ENCODE peak calls at places on chromosomes 4 and X, in ten cellular contexts. E is cardiac muscle cell; C is suprapubic skin; J is effector memory CD4-positive, alpha-beta T cell; U is pancreas; T is DND-41; O is A549; D is CD4-positive, alpha-beta memory T cell; I is right lobe of liver; A is PC-3. Y is an unnamed sample.

GRCh38 chr4:11073621-11074051 is 355.1 kb downstream of the HS3ST1 start:
- DNase-seq in T (no peak), O (no peak), D (peak; percentile 29), C (peak; percentile 63), I (no peak), J (no peak), U (no peak), E (peak; percentile 98), A (no peak), Y (no peak)

GRCh38 chr4:94500696-94501095 is 49.0 kb downstream of the PDLIM5 start:
- DNase-seq in C (no peak), E (peak; percentile 53), J (no peak), T (no peak), O (no peak), D (no peak), U (no peak), I (no peak), A (no peak), Y (no peak)

GRCh38 chr4:19944251-19944650 is 307.5 kb upstream of the SLIT2 start:
- DNase-seq in D (no peak), E (no peak), T (no peak), C (no peak), J (no peak), A (peak; percentile 16), I (no peak), O (no peak), U (no peak), Y (no peak)

GRCh38 chrX:80282535-80282934 is 137.7 kb upstream of the TENT5D start:
- DNase-seq in D (no peak), T (no peak), J (no peak), O (no peak), U (no peak), E (no peak), A (peak; percentile 25), I (no peak), C (no peak), Y (no peak)

GRCh38 chr4:135123632-135124031 is 922.0 kb upstream of the PABPC4L start:
- DNase-seq in I (no peak), D (no peak), O (no peak), J (no peak), U (no peak), A (no peak), C (no peak), T (no peak), E (no peak), Y (no peak)

GRCh38 chr4:101175896-101176676 is 171.2 kb downstream of the PPP3CA start:
- DNase-seq in J (no peak), O (no peak), U (no peak), D (no peak), A (no peak), T (no peak), I (peak; percentile 48), C (no peak), E (no peak), Y (no peak)

GRCh38 chrX:47815901-47816845 is 20.5 kb upstream of the ZNF81 start:
- DNase-seq in U (no peak), D (no peak), T (no peak), E (peak; percentile 24), J (no peak), I (no peak), O (peak; percentile 26), A (no peak), C (no peak), Y (no peak)

GRCh38 chr4:159582685-159583084 is 479.8 kb downstream of the RAPGEF2 start:
- DNase-seq in J (no peak), I (no peak), A (no peak), O (no peak), C (no peak), E (no peak), D (no peak), U (no peak), T (no peak), Y (no peak)

GRCh38 chr4:158940276-158940675 is 162.6 kb upstream of the RAPGEF2 start:
- DNase-seq in T (no peak), I (no peak), U (no peak), A (no peak), E (no peak), D (no peak), C (no peak), O (no peak), J (no peak), Y (no peak)

GRCh38 chr4:158856852-158857251 is 88.0 kb downstream of the FNIP2 start:
- DNase-seq in C (no peak), J (no peak), O (peak; percentile 40), D (no peak), A (peak; percentile 52), E (peak; percentile 71), U (no peak), I (no peak), T (no peak), Y (peak; percentile 56)

GRCh38 chrX:51407520-51408409 is 75.1 kb downstream of the NUDT10 start:
- DNase-seq in T (no peak), U (no peak), O (no peak), C (no peak), I (no peak), A (no peak), E (no peak), J (no peak), D (no peak), Y (no peak)

GRCh38 chrX:120773801-120774200 is 101.9 kb downstream of the CT47B1 start:
- DNase-seq in A (no peak), E (no peak), J (no peak), O (no peak), D (no peak), U (no peak), C (no peak), T (no peak), I (no peak), Y (no peak)

GRCh38 chrX:101803451-101803850 is 128.4 kb downstream of the ZMAT1 start:
- DNase-seq in O (peak; percentile 3), A (peak; percentile 44), I (no peak), U (no peak), T (no peak), J (no peak), E (peak; percentile 16), D (no peak), C (no peak), Y (peak; percentile 26)

GRCh38 chrX:153885208-153885787 is 675 bp downstream of the L1CAM start:
- DNase-seq in A (no peak), U (no peak), C (no peak), J (no peak), T (no peak), E (no peak), D (no peak), O (no peak), I (no peak), Y (no peak)

DNA sequence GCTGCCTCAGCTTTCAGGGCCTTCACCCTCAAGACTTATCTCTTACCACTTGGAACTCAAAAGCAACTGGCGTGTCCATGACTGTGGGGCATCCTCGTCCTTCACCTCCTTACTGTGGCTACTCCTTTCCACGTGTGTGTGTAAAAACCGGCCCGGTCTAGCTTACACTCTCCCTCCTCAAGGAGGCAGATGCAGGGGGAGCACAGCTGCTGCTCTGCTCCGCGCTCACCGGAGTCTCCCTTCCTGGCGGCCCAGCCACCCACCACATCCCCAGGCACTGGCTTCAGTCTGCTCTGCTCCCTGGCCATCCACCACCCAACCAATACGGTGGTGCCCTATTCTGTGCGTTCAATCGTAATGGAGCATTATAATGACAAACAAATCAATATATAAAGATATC is 8.3 kb downstream of the RNF212 start:
- DNase-seq in E (no peak), D (no peak), C (peak; percentile 45), A (no peak), I (no peak), J (no peak), O (no peak), U (no peak), T (no peak), Y (no peak)
- H3K27ac ChIP-seq in E (no peak overlapping the region), D (no peak overlapping the region), C (no peak overlapping the region), A (no peak overlapping the region), I (no peak overlapping the region), J (no peak overlapping the region), O (no peak overlapping the region), U (no peak overlapping the region), T (no peak overlapping the region), Y (no peak overlapping the region)

DNA sequence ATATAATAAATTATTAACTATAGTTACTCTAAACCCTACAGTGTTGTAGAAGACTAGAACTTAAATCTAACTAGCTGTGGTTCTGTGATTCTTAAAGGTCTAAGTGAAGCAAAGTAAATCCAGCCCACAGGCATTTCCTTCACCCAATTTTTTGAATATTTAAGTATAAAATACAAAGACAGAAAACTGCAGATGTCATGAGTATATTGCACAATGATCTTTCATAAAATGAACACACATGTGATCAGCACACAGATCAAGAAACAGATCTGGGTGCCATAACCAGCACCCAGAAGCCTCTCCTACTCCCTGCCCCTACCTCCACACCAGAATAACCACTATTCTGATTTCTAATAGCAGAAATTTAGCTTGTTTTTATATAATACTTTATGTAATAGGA is 82.9 kb downstream of the CAMK2D start:
- DNase-seq in J (no peak), T (no peak), O (no peak), I (no peak), D (no peak), E (peak; percentile 60), U (no peak), A (no peak), C (no peak), Y (no peak)
- H3K4me1 ChIP-seq in J (peaks cover 14% of the 10 kb centered on the region), T (peaks cover 16% of the 10 kb centered on the region), O (peaks cover 57% of the 10 kb centered on the region), I (peaks cover under 1% of the 10 kb centered on the region), D (peaks cover 36% of the 10 kb centered on the region), E (peaks cover 30% of the 10 kb centered on the region), U (no peaks in the 10 kb centered on the region), A (peaks cover 19% of the 10 kb centered on the region), C (peaks cover 26% of the 10 kb centered on the region), Y (peaks cover 27% of the 10 kb centered on the region)

GRCh38 chr4:53313510-53313909 is 52.4 kb downstream of the SCFD2 start:
- DNase-seq in C (no peak), A (peak; percentile 53), D (no peak), J (no peak), U (no peak), O (peak; percentile 46), T (no peak), E (peak; percentile 61), I (no peak), Y (no peak)

GRCh38 chr4:53306729-53307128 is 59.1 kb downstream of the SCFD2 start:
- DNase-seq in U (no peak), O (no peak), A (peak; percentile 16), T (no peak), C (no peak), J (no peak), I (no peak), D (no peak), E (peak; percentile 14), Y (no peak)

GRCh38 chr4:53307210-53307609 is 58.7 kb downstream of the SCFD2 start:
- DNase-seq in I (no peak), A (no peak), D (no peak), J (no peak), C (no peak), U (no peak), E (no peak), T (no peak), O (no peak), Y (no peak)

GRCh38 chr4:53307819-53308773 is 57.8 kb downstream of the SCFD2 start:
- DNase-seq in I (no peak), T (no peak), A (no peak), J (no peak), E (peak; percentile 27), C (no peak), O (no peak), U (no peak), D (no peak), Y (no peak)

GRCh38 chr4:53309321-53310020 is 56.4 kb downstream of the SCFD2 start:
- DNase-seq in I (no peak), A (no peak), U (no peak), E (peak; percentile 3), J (no peak), C (no peak), T (no peak), O (no peak), D (no peak), Y (no peak)
- H3K27ac ChIP-seq in I (no peak overlapping the region), A (no peak overlapping the region), U (no peak overlapping the region), E (no peak overlapping the region), J (no peak overlapping the region), C (no peak overlapping the region), T (no peak overlapping the region), O (no peak overlapping the region), D (no peak overlapping the region), Y (no peak overlapping the region)

GRCh38 chr4:99749445-99750391 is 66.9 kb upstream of the DAPP1 start:
- DNase-seq in T (no peak), I (no peak), O (no peak), D (no peak), E (no peak), A (no peak), C (no peak), J (no peak), U (no peak), Y (no peak)
- H3K4me1 ChIP-seq in T (no peaks in the 10 kb centered on the region), I (no peaks in the 10 kb centered on the region), O (no peaks in the 10 kb centered on the region), D (no peaks in the 10 kb centered on the region), E (peaks cover 9% of the 10 kb centered on the region), A (peaks cover under 1% of the 10 kb centered on the region), C (no peaks in the 10 kb centered on the region), J (no peaks in the 10 kb centered on the region), U (no peaks in the 10 kb centered on the region), Y (no peaks in the 10 kb centered on the region)